ENCODE peak calls at places on chromosomes 6 and 20, in four cellular contexts. K is HEK293T, V is GM12878, B is K562. T is an unnamed sample.

GRCh38 chr6:128632131-128632530 is 111.7 kb upstream of the PTPRK start:
- DNase-seq in K (no peak), V (no peak), B (no peak), T (peak)

GRCh38 chr6:156658186-156658585 is 119.0 kb upstream of the ARID1B start:
- DNase-seq in K (no peak), V (no peak), B (no peak), T (no peak)

GRCh38 chr6:49668083-49668511 is 31.5 kb upstream of the RHAG start:
- DNase-seq in K (no peak), V (no peak), B (no peak), T (no peak)

GRCh38 chr6:87366899-87367298 is 22.3 kb downstream of the C6orf163 start:
- DNase-seq in K (no peak), V (no peak), B (no peak), T (no peak)

GRCh38 chr20:36162272-36162966 is 7.9 kb downstream of the EPB41L1 start:
- DNase-seq in K (peak), V (no peak), B (peak), T (no peak)

GRCh38 chr20:32155017-32155965 is 45.8 kb downstream of the TM9SF4 start:
- DNase-seq in K (no peak), V (peak), B (peak), T (peak)

GRCh38 chr20:11895832-11896484 is 21.7 kb upstream of the BTBD3 start:
- DNase-seq in K (no peak), V (no peak), B (no peak), T (no peak)

GRCh38 chr6:107535626-107536025 is 45.7 kb downstream of the SOBP start:
- DNase-seq in K (no peak), V (no peak), B (no peak), T (no peak)

GRCh38 chr6:144912474-144912873 is 627.3 kb downstream of the UTRN start:
- DNase-seq in K (no peak), V (no peak), B (no peak), T (no peak)

GRCh38 chr6:54598787-54599309 is 247.7 kb upstream of the FAM83B start:
- DNase-seq in K (no peak), V (no peak), B (no peak), T (no peak)

DNA sequence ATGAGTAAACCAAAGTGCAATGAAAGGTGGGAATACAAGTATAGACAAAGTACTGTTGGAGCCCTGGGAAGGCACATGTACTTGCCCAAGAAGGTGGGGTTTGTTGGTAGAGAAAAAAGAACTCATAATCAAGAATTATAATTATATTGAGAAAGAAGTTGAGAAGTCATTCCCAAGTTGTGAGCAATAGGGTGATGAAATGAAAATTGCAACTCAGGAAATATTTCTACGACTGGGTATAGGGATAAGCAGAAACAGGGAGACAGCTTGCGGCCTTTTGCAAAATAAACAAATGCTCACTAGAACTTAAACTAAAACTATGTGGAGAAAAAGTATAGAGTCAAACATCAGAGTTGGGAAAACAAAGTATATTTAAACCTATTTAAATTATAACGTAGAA is 250.7 kb upstream of the FAM83B start:
- DNase-seq in K (no peak), V (no peak), B (no peak), T (no peak)
- TF ChIP-seq TARDBP in K (no peak), V (no peak), B (no peak), T (no peak)

GRCh38 chr6:44270526-44271405 is 516 bp downstream of the TMEM151B start:
- DNase-seq in K (peak), V (no peak), B (peak), T (no peak)
- TF ChIP-seq TARDBP in K (no peak), V (no peak), B (no peak), T (no peak)

GRCh38 chr20:44745122-44745521 is 543 bp upstream of the KCNK15 start:
- DNase-seq in K (no peak), V (no peak), B (no peak), T (no peak)

GRCh38 chr20:44746367-44747165 is 901 bp downstream of the KCNK15 start:
- DNase-seq in K (no peak), V (no peak), B (no peak), T (no peak)

GRCh38 chr20:44748005-44748370 is 2.3 kb downstream of the KCNK15 start:
- DNase-seq in K (no peak), V (no peak), B (no peak), T (peak)

GRCh38 chr20:44745560-44746366 is at the start of gene KCNK15:
- DNase-seq in K (no peak), V (no peak), B (peak), T (no peak)

GRCh38 chr20:44747166-44748004 is 1.7 kb downstream of the KCNK15 start:
- DNase-seq in K (peak), V (no peak), B (peak), T (peak)
- TF ChIP-seq TARDBP in K (no peak), V (no peak), B (no peak), T (no peak)

GRCh38 chr20:19449051-19449450 is 236.6 kb downstream of the SLC24A3 start:
- DNase-seq in K (no peak), V (no peak), B (no peak), T (no peak)

GRCh38 chr20:19453369-19453768 is 240.9 kb downstream of the SLC24A3 start:
- DNase-seq in K (no peak), V (no peak), B (no peak), T (no peak)

GRCh38 chr20:19448632-19449031 is 236.2 kb downstream of the SLC24A3 start:
- DNase-seq in K (no peak), V (no peak), B (no peak), T (no peak)

GRCh38 chr20:19453781-19454310 is 241.4 kb downstream of the SLC24A3 start:
- DNase-seq in K (no peak), V (no peak), B (no peak), T (no peak)

GRCh38 chr20:19451591-19452295 is 239.3 kb downstream of the SLC24A3 start:
- DNase-seq in K (no peak), V (no peak), B (no peak), T (no peak)
- TF ChIP-seq TARDBP in K (no peak), V (no peak), B (no peak), T (no peak)

GRCh38 chr6:168012431-168013249 is 15.2 kb downstream of the KIF25 start:
- DNase-seq in K (no peak), V (no peak), B (no peak), T (no peak)
- TF ChIP-seq TARDBP in K (no peak), V (no peak), B (no peak), T (no peak)

DNA sequence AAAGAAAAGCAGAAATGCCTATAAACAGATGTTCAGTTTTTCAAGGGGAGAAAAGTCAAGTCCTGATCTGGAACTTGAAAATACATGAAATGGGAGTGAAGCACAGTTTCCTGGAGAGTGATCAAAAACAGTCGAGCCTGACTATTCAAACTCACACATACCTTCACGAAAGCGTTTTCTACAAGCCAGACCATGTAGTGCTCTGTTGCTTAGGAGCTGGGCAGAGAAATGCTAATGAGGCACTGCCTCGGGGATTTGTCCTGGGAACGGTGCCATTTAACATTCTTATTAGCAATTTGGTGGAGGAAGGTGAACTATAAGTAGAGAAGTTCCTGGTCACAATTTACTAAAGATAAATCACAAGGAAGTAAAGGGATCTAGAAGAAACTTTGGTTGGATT is 5.9 kb downstream of the NHSL1 start:
- DNase-seq in K (no peak), V (no peak), B (no peak), T (no peak)
- TF ChIP-seq TARDBP in K (no peak), V (no peak), B (no peak), T (no peak)

GRCh38 chr6:2725999-2726567 is 24.6 kb downstream of the MYLK4 start:
- DNase-seq in K (peak), V (peak), B (no peak), T (no peak)
- TF ChIP-seq TARDBP in K (no peak), V (no peak), B (no peak), T (no peak)

DNA sequence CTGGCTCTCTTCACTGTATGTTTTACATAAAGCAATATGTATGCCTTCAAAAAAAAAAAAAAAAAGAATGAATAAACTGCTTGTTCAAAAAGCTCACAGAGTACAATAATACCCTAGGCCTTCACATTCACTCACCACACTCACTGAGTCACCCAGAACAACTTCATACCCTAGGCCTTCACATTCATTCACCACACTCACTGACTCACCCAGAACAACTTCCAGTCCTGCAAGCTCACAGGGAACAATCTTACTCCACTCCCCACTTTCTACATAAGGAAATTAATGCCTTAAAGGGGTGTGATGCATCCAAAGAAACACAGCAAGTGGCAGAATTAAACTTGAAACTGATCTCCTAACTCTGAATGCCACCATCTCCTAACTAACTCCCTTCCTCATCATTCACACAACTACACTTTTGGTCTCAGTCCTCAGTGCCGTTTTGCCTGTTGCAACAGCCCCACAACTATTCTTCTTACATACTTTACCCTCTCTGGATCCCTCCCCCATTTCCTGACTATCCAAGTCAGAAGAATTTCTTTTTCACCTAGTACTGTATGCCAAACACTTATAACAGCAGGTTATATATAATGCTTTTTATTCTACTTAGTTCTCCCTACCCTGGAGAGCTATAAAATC is 34.2 kb downstream of the NHSL1 start:
- DNase-seq in K (no peak), V (no peak), B (no peak), T (peak)
- TF ChIP-seq TARDBP in K (no peak), V (no peak), B (no peak), T (no peak)